ENCODE peak calls at places on chromosome 11, in eight cellular contexts. E is psoas muscle, L is AG09309, T is fibroblast of mammary gland, C is fibroblast of pulmonary artery, B is AG04450, A is HFF-Myc, W is neural progenitor cell. R is an unnamed sample.

GRCh38 chr11:6646631-6647281 is 8.9 kb downstream of the DCHS1 start:
- DNase-seq in E (no peak), L (no peak), T (peak), C (peak), B (no peak), A (peak), W (no peak), R (no peak)

GRCh38 chr11:119306373-119306890 is 10.5 kb downstream of the MCAM start:
- DNase-seq in E (peak), L (no peak), T (peak), C (peak), B (no peak), A (no peak), W (no peak), R (no peak)

GRCh38 chr11:96017872-96018271 is 94.0 kb upstream of the MTMR2 start:
- DNase-seq in E (no peak), L (no peak), T (peak), C (no peak), B (no peak), A (no peak), W (no peak), R (no peak)

GRCh38 chr11:64786308-64786707 is 8.0 kb upstream of the SF1 start:
- DNase-seq in E (no peak), L (no peak), T (no peak), C (no peak), B (no peak), A (no peak), W (no peak), R (no peak)

GRCh38 chr11:10386361-10386760 is 68.7 kb upstream of the AMPD3 start:
- DNase-seq in E (no peak), L (no peak), T (no peak), C (no peak), B (no peak), A (no peak), W (no peak), R (no peak)

GRCh38 chr11:71218789-71219499 is 33.4 kb downstream of the SHANK2 start:
- DNase-seq in E (no peak), L (no peak), T (no peak), C (no peak), B (no peak), A (no peak), W (no peak), R (no peak)

GRCh38 chr11:559712-560304 is 730 bp downstream of the LMNTD2 start:
- DNase-seq in E (no peak), L (no peak), T (no peak), C (no peak), B (no peak), A (no peak), W (no peak), R (no peak)

GRCh38 chr11:36306888-36307287 is 10.8 kb downstream of the PRR5L start:
- DNase-seq in E (no peak), L (no peak), T (peak), C (peak), B (no peak), A (no peak), W (peak), R (peak)

GRCh38 chr11:7031346-7031957 is 11.2 kb downstream of the NLRP14 start:
- DNase-seq in E (no peak), L (no peak), T (no peak), C (no peak), B (no peak), A (no peak), W (no peak), R (no peak)

GRCh38 chr11:1448166-1448825 is 38.3 kb downstream of the MOB2 start:
- DNase-seq in E (no peak), L (no peak), T (no peak), C (no peak), B (no peak), A (no peak), W (no peak), R (no peak)

GRCh38 chr11:4087551-4087950 is 7.0 kb upstream of the RRM1 start:
- DNase-seq in E (no peak), L (no peak), T (no peak), C (no peak), B (no peak), A (no peak), W (no peak), R (no peak)

GRCh38 chr11:37948258-37948657 is 1350.2 kb upstream of the RAG2 start:
- DNase-seq in E (no peak), L (no peak), T (no peak), C (no peak), B (no peak), A (no peak), W (no peak), R (peak)

GRCh38 chr11:96055706-96056387 is 131.9 kb upstream of the MTMR2 start:
- DNase-seq in E (no peak), L (no peak), T (peak), C (no peak), B (no peak), A (no peak), W (peak), R (peak)

GRCh38 chr11:35761887-35762286 is 99.3 kb downstream of the TRIM44 start:
- DNase-seq in E (no peak), L (no peak), T (no peak), C (no peak), B (no peak), A (no peak), W (no peak), R (no peak)

GRCh38 chr11:67032830-67033555 is 10.1 kb downstream of the SYT12 start:
- DNase-seq in E (peak), L (peak), T (peak), C (peak), B (peak), A (no peak), W (no peak), R (peak)

GRCh38 chr11:110130642-110131238 is 37.5 kb downstream of the ZC3H12C start:
- DNase-seq in E (no peak), L (no peak), T (no peak), C (peak), B (no peak), A (no peak), W (peak), R (peak)

GRCh38 chr11:131584694-131585592 is 214.5 kb downstream of the NTM start:
- DNase-seq in E (no peak), L (no peak), T (no peak), C (no peak), B (no peak), A (no peak), W (peak), R (no peak)

GRCh38 chr11:84886344-84886743 is 740.8 kb downstream of the DLG2 start:
- DNase-seq in E (no peak), L (peak), T (peak), C (no peak), B (no peak), A (no peak), W (no peak), R (no peak)

GRCh38 chr11:16610738-16611388 is 127.6 kb upstream of the C11orf58 start:
- DNase-seq in E (no peak), L (no peak), T (no peak), C (no peak), B (no peak), A (no peak), W (peak), R (no peak)

GRCh38 chr11:61083601-61084147 is 18.6 kb upstream of the CD5 start:
- DNase-seq in E (no peak), L (no peak), T (no peak), C (no peak), B (no peak), A (no peak), W (no peak), R (no peak)

GRCh38 chr11:110921742-110922200 is 209.5 kb upstream of the ARHGAP20 start:
- DNase-seq in E (no peak), L (peak), T (peak), C (peak), B (peak), A (no peak), W (peak), R (no peak)

GRCh38 chr11:112410325-112410724 is 149.7 kb upstream of the PLET1 start:
- DNase-seq in E (no peak), L (no peak), T (no peak), C (no peak), B (no peak), A (no peak), W (no peak), R (no peak)

GRCh38 chr11:72350752-72351151 is 83.6 kb downstream of the CLPB start:
- DNase-seq in E (no peak), L (no peak), T (peak), C (peak), B (no peak), A (no peak), W (no peak), R (no peak)

GRCh38 chr11:61949169-61950034 is 749 bp upstream of the BEST1 start:
- DNase-seq in E (peak), L (peak), T (peak), C (peak), B (peak), A (peak), W (peak), R (peak)

GRCh38 chr11:100827934-100828661 is 141.0 kb downstream of the ARHGAP42 start:
- DNase-seq in E (no peak), L (no peak), T (peak), C (peak), B (peak), A (no peak), W (peak), R (peak)

GRCh38 chr11:6655020-6655789 is 404 bp downstream of the DCHS1 start:
- DNase-seq in E (peak), L (no peak), T (no peak), C (no peak), B (no peak), A (no peak), W (peak), R (no peak)

GRCh38 chr11:62931501-62932278 is 10.5 kb upstream of the CHRM1 start:
- DNase-seq in E (no peak), L (no peak), T (peak), C (no peak), B (no peak), A (no peak), W (no peak), R (no peak)

GRCh38 chr11:61976420-61976800 is 9.0 kb upstream of the FTH1 start:
- DNase-seq in E (no peak), L (no peak), T (no peak), C (no peak), B (no peak), A (no peak), W (no peak), R (no peak)

GRCh38 chr11:35077709-35078695 is 61.0 kb upstream of the CD44 start:
- DNase-seq in E (no peak), L (peak), T (peak), C (peak), B (no peak), A (peak), W (no peak), R (peak)

GRCh38 chr11:93020248-93021088 is 51.0 kb downstream of the MTNR1B start:
- DNase-seq in E (no peak), L (no peak), T (peak), C (peak), B (peak), A (peak), W (no peak), R (peak)

GRCh38 chr11:74057251-74058151 is 48.6 kb upstream of the UCP3 start:
- DNase-seq in E (no peak), L (no peak), T (peak), C (peak), B (peak), A (peak), W (no peak), R (peak)

GRCh38 chr11:97140885-97141494 is 751.2 kb downstream of the JRKL start:
- DNase-seq in E (no peak), L (no peak), T (peak), C (peak), B (no peak), A (no peak), W (peak), R (peak)

GRCh38 chr11:72237112-72237931 is 6.7 kb downstream of the PHOX2A start:
- DNase-seq in E (no peak), L (no peak), T (no peak), C (no peak), B (no peak), A (no peak), W (no peak), R (no peak)

GRCh38 chr11:2562181-2562581 is 117.4 kb downstream of the KCNQ1 start:
- DNase-seq in E (peak), L (no peak), T (no peak), C (no peak), B (no peak), A (no peak), W (peak), R (no peak)

DNA sequence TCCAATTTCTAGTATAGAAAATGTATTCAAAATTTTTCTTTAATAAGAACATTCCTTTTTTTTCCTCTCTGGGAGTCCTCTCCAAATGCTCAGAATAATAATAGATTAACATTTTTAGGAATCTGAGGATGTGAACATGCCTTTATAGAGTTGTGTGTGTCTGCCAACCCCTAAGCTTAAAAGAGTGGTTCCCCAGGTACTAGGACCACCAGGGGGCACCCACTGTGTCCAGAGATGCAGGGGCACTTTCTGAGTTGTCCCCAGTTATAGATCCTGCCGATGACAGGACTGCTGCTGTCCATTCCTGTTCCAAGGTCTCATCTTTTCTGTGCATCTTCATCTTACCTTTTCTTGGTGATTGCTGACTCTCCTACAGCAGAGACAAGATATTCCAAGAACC is 27.0 kb upstream of the MICAL2 start:
- DNase-seq in E (no peak), L (no peak), T (no peak), C (no peak), B (no peak), A (no peak), W (no peak), R (no peak)
- TF ChIP-seq CTCF in E (no peak), L (peak), T (peak), C (peak), B (peak), A (peak), W (peak), R (no peak)

GRCh38 chr11:125370561-125371389 is 125.3 kb downstream of the FEZ1 start:
- DNase-seq in E (no peak), L (no peak), T (no peak), C (no peak), B (no peak), A (no peak), W (peak), R (no peak)
- H3K4me3 ChIP-seq in E (no peak), L (no peak), T (no peak), C (no peak), B (no peak), A (no peak), W (peak), R (no peak)

DNA sequence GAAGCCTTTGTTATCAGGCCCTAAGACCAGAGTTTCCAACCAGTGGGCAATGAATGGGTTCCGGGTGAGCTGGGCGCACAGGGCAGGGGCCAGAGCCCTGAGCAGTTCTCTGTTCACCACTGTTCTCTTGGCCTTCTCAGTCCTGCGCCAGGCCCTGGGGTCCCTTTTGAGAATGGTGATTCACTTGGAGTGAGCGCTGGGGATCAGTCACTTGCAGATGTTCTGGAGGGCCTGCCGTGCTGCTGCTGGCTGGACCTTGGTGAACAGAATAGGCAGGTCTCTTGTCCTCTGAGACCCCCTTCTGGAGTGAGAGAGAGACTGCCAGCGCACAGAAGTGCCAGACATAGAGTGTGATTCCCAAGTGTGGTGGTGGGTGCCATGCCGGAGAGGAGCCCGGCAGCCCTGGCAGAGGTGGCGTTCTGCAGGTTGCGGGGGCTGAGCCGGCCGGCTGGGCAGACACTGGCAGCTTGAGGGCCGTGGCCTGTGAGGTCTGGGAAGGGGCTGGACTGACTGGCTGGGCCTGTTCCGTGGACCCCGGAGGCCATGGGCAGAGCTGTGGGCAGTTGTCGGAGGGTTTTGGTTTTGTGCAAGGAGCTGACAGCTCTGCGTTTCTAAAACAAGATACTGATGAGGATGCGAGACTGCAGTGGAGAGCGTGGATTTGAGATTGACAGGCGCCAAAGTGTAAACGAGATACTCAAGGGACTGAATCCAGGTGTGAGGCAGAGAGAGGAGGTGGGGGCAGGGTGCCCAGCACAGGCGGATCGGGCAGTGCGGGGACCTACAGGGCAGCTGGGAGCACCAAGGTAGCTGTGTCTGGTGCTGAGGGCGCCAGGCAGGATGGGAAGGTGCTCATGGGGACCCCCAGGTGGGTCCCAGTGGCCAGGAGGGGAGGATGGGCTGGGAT is 12.3 kb downstream of the TPCN2 start:
- DNase-seq in E (no peak), L (no peak), T (no peak), C (no peak), B (no peak), A (no peak), W (no peak), R (no peak)
- TF ChIP-seq CTCF in E (no peak), L (no peak), T (no peak), C (no peak), B (no peak), A (no peak), W (no peak), R (no peak)

GRCh38 chr11:102280237-102280833 is 36.9 kb upstream of the BIRC3 start:
- DNase-seq in E (no peak), L (no peak), T (no peak), C (no peak), B (no peak), A (no peak), W (peak), R (no peak)
- H3K4me3 ChIP-seq in E (peak), L (no peak), T (no peak), C (no peak), B (no peak), A (no peak), W (no peak), R (no peak)

GRCh38 chr11:12090761-12091261 is 19.6 kb upstream of the MICAL2 start:
- DNase-seq in E (no peak), L (no peak), T (no peak), C (no peak), B (no peak), A (no peak), W (no peak), R (peak)
- TF ChIP-seq CTCF in E (no peak), L (no peak), T (no peak), C (no peak), B (no peak), A (no peak), W (no peak), R (no peak)

DNA sequence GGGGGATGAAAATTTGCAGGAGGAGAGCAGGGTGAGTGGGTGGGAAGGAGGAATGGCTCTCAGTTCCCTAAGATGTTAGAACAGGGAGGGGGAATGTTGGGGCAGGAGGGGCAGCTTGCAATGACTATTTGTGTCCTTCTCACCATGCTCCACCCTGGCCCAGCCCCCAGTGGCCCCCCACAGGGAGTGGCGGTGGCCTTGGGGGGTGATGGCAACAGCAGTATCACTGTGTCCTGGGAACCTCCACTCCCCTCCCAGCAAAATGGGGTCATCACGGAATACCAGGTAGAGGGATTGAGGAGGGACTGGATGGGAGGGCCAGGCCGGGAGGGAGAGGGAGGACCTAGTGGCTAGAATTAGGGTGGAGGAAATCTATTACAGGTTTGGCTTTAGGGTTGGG is 10.2 kb downstream of the ROBO3 start:
- DNase-seq in E (no peak), L (no peak), T (no peak), C (no peak), B (no peak), A (no peak), W (no peak), R (no peak)
- H3K4me3 ChIP-seq in E (peak), L (peak), T (peak), C (peak), B (peak), A (peak), W (peak), R (no peak)

GRCh38 chr11:91394073-91394717 is 830.4 kb upstream of the FAT3 start:
- DNase-seq in E (no peak), L (no peak), T (no peak), C (no peak), B (no peak), A (no peak), W (no peak), R (no peak)
- TF ChIP-seq CTCF in E (no peak), L (no peak), T (no peak), C (no peak), B (no peak), A (no peak), W (no peak), R (no peak)